ENCODE peak calls at places on chromosome 22, in eight cellular contexts. W is esophagus squamous epithelium; J is mesenchymal stem cell; F is CD8-positive, alpha-beta memory T cell; R is foreskin keratinocyte; U is CD4-positive, alpha-beta T cell; Z is CD4-positive, alpha-beta memory T cell; O is left cardiac atrium. A is an unnamed sample.

GRCh38 chr22:45587638-45588481 is 83.8 kb upstream of the ATXN10 start:
- DNase-seq in W (no peak), J (peak), F (no peak), R (peak), U (no peak), Z (no peak), O (peak), A (no peak)

GRCh38 chr22:44279059-44279340 is 33.8 kb downstream of the SHISAL1 start:
- DNase-seq in W (no peak), J (no peak), F (no peak), R (no peak), U (no peak), Z (no peak), O (no peak), A (no peak)

GRCh38 chr22:45645526-45646414 is 25.9 kb upstream of the ATXN10 start:
- DNase-seq in W (no peak), J (peak), F (peak), R (peak), U (peak), Z (peak), O (peak), A (peak)

GRCh38 chr22:32576553-32577255 is 102.1 kb downstream of the FBXO7 start:
- DNase-seq in W (no peak), J (no peak), F (no peak), R (peak), U (no peak), Z (no peak), O (no peak), A (no peak)

GRCh38 chr22:29308791-29309262 is 2.4 kb downstream of the GAS2L1 start:
- DNase-seq in W (no peak), J (peak), F (peak), R (peak), U (no peak), Z (peak), O (no peak), A (peak)

GRCh38 chr22:41445171-41446056 is 1.2 kb downstream of the TOB2 start:
- DNase-seq in W (no peak), J (peak), F (no peak), R (peak), U (peak), Z (peak), O (peak), A (peak)

GRCh38 chr22:37519268-37520195 is at the start of gene CARD10:
- DNase-seq in W (no peak), J (no peak), F (no peak), R (no peak), U (no peak), Z (no peak), O (no peak), A (no peak)

GRCh38 chr22:48448821-48449220 is 1378.9 kb downstream of the BRD1 start:
- DNase-seq in W (no peak), J (no peak), F (no peak), R (no peak), U (no peak), Z (no peak), O (no peak), A (no peak)

GRCh38 chr22:39175127-39176066 is 22.9 kb upstream of the CBX7 start:
- DNase-seq in W (no peak), J (peak), F (no peak), R (no peak), U (no peak), Z (no peak), O (no peak), A (peak)

GRCh38 chr22:33492210-33492651 is 428.0 kb downstream of the LARGE1 start:
- DNase-seq in W (no peak), J (peak), F (no peak), R (no peak), U (no peak), Z (no peak), O (no peak), A (no peak)